ENCODE peak calls at places on chromosomes 3 and 15, in six cellular contexts. I is foreskin keratinocyte, M is RWPE1, Q is lower lobe of right lung, J is body of pancreas, K is hepatocyte. L is an unnamed sample.

GRCh38 chr3:196661400-196661799 is 21.9 kb downstream of the NRROS start:
- DNase-seq in I (no peak), Q (no peak), M (no peak), J (no peak), K (no peak), L (no peak)

GRCh38 chr15:96484830-96485229 is 154.3 kb downstream of the NR2F2 start:
- DNase-seq in M (no peak), J (no peak), Q (no peak), I (no peak), K (no peak), L (no peak)

GRCh38 chr3:36813320-36813719 is 49.0 kb upstream of the DCLK3 start:
- DNase-seq in K (no peak), Q (no peak), I (peak), M (peak), J (no peak), L (no peak)

GRCh38 chr3:49383387-49383786 is 25.2 kb upstream of the GPX1 start:
- DNase-seq in M (no peak), K (no peak), J (no peak), I (no peak), Q (no peak), L (no peak)

GRCh38 chr15:92801774-92802464 is 98.2 kb upstream of the CHD2 start:
- DNase-seq in Q (peak), K (no peak), I (peak), M (no peak), J (peak), L (peak)

GRCh38 chr3:180898572-180898971 is 13.9 kb upstream of the FXR1 start:
- DNase-seq in M (no peak), K (no peak), J (no peak), Q (no peak), I (no peak), L (no peak)

GRCh38 chr3:37707428-37708372 is 154.0 kb upstream of the CTDSPL start:
- DNase-seq in M (no peak), J (no peak), I (no peak), Q (no peak), K (no peak), L (no peak)

GRCh38 chr15:44711356-44712107 is at the start of gene B2M:
- DNase-seq in Q (peak), J (peak), M (peak), K (peak), I (peak), L (peak)

GRCh38 chr15:97036301-97036700 is 705.8 kb downstream of the NR2F2 start:
- DNase-seq in Q (no peak), M (no peak), I (no peak), K (no peak), J (no peak), L (no peak)

GRCh38 chr3:12442654-12443501 is 41.4 kb upstream of the TSEN2 start:
- DNase-seq in M (no peak), J (no peak), K (no peak), I (no peak), Q (no peak), L (no peak)

GRCh38 chr3:61730058-61730457 is 168.7 kb downstream of the PTPRG start:
- DNase-seq in J (no peak), I (no peak), K (no peak), M (no peak), Q (no peak), L (no peak)

GRCh38 chr15:52054381-52054780 is 35.4 kb downstream of the MAPK6 start:
- DNase-seq in K (no peak), I (no peak), M (no peak), J (no peak), Q (no peak), L (no peak)

GRCh38 chr3:14636496-14637087 is 15.0 kb upstream of the CCDC174 start:
- DNase-seq in J (no peak), Q (no peak), K (no peak), M (no peak), I (no peak), L (no peak)

GRCh38 chr15:90942354-90943120 is 7.5 kb downstream of the UNC45A start:
- DNase-seq in Q (no peak), J (no peak), I (no peak), M (no peak), K (no peak), L (no peak)

GRCh38 chr3:31300802-31301443 is 231.8 kb upstream of the STT3B start:
- DNase-seq in J (peak), K (no peak), Q (no peak), M (no peak), I (no peak), L (no peak)

DNA sequence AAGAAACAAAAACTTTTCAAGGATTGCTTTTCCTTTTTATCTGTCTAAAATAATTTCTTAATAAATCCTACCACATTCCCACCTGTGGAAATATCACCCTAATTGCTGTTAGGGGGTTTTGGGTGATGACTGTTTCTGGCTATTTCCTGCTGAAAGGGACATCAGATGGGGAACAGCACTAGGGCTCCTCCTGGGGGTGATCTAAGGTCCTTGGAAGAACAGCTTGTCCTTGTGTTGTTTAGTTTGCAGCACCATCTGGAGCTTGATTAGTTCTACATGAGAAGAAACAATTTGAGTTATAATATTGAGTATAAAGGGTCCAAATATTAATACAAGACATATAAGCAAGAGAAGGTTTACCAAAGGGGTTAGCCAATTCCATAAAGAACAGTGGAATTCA is 18.7 kb downstream of the OR5H15 start:
- DNase-seq in Q (no peak), I (no peak), J (no peak), M (peak), K (peak), L (no peak)
- TF ChIP-seq CTCF in Q (no peak), I (no peak), J (no peak), M (no peak), K (peak), L (no peak)

DNA sequence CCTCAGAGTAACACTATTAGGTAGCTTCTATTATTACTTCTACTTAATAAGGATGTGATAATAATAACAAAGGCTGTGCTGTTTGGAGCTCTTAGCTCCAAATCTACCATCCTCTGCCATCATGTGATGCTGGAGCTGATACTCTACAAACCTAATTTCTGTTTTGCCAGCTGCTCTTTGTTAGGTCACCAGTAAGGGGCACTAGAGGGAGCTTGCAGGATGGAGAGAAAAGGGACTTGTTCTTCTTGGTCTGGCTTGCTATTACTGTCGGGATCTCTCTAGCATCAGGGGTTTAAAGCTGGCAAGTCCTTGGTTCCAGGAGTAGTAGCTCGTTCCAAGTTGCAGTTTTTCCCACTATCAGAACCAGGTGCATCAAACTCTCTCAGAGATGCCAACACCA is 194.9 kb upstream of the KBTBD8 start:
- DNase-seq in Q (no peak), K (no peak), M (no peak), I (no peak), J (no peak), L (no peak)
- TF ChIP-seq CTCF in Q (no peak), K (peak), M (no peak), I (peak), J (no peak), L (no peak)

DNA sequence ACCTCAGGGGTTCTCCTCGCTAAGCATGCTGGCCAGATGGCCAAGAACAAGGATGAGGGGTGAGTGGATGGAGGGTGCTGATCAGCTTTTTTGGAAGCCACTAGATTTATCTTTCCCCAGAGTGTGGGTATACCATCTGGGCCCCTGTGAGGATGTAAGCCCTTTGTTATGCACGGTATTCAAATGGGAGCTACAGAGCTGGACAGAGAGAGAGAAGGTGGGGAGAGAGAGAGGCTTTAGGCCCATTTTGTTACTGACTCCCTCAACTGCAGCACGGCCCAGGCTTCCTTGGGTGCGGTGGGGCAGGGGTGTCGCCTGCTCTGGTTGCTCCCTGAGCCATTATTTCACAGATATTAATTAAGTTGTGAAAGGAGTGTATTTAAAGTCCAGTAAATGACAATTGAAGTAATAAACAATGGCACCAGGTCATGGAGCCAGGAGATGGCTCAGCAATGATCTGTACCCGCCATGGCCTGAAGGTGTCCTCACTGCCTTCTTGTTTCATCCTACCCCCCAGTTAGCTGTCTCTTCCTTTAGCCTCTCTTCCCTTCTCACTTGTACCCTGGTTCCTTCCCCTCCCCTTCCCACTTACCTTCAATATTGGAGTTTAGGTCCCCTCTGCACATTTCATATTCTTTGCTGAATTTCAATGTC is 158.0 kb downstream of the CLSTN2 start:
- DNase-seq in K (no peak), J (no peak), Q (no peak), I (no peak), M (no peak), L (no peak)
- TF ChIP-seq CTCF in K (no peak), J (no peak), Q (no peak), I (peak), M (no peak), L (no peak)

DNA sequence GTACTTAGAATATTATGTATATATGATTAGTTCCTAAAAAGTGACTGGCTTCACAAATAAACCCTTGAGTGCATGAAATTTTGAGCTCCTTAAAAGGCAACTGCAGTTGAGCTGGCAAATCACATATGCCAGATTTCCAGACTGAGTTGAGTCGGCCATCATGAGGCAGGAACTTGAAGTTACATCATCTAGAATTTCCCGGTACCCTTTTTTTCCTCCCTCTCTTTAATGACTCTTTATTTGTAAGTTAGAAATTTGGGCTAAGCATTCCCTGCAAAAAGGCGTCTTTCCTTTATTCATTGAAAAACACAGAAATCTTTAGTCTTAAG is 162.6 kb downstream of the FNDC3B start:
- DNase-seq in K (peak), Q (no peak), J (no peak), M (no peak), I (no peak), L (no peak)
- TF ChIP-seq CTCF in K (peak), Q (no peak), J (no peak), M (no peak), I (peak), L (no peak)

DNA sequence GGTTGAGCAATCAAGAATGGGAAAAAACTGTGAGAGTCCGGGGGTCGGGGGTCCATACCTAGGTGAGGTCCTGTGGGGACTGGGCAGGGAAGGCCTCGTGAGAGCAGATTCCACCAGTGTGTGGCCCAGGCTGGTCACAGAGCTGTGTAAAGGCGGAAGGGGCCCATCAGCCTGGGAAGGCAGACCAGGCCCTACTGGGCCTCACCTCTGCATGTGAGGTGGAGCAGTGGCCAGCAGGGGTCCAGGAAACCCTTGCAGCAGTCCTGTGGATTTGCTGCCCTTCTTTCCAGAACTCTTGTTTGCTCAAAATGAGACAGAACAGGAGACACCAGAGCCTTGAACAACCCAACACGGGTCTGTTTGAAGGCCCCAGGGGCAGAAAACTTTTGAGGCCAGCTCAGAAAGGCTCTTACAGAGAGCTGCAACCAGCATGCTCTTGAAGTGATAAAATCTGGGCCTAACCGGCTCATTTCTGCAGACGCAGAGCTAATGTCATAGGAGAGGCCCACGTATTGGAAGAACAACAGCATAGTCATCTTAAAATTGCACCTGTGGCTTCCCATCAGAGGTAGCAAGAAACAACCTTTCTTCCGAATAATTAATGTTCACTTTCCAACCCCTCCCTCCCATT is 30.3 kb upstream of the HHATL start:
- DNase-seq in J (no peak), Q (no peak), K (no peak), I (no peak), M (no peak), L (no peak)
- TF ChIP-seq CTCF in J (no peak), Q (no peak), K (peak), I (no peak), M (no peak), L (no peak)